ENCODE peak calls at places on chromosome 21, in eight cellular contexts. D is mammary epithelial cell, N is body of pancreas, E is RWPE1, M is ascending aorta, Y is colonic mucosa, L is pancreas, C is mesenchymal stem cell. V is an unnamed sample.

GRCh38 chr21:26844258-26845065 is 747 bp downstream of the ADAMTS1 start:
- DNase-seq in D (peak; percentile 64), N (peak; percentile 45), E (peak; percentile 24), M (no peak), Y (peak; percentile 29), L (peak; percentile 85), C (peak; percentile 63), V (no peak)

GRCh38 chr21:45540601-45540970 is 1.7 kb downstream of the SLC19A1 start:
- DNase-seq in D (no peak), N (peak; percentile 6), E (no peak), M (peak; percentile 4), Y (no peak), L (peak; percentile 38), C (no peak), V (no peak)

GRCh38 chr21:26164311-26164710 is 6.3 kb downstream of the APP start:
- DNase-seq in D (no peak), N (peak; percentile 57), E (no peak), M (no peak), Y (no peak), L (no peak), C (no peak), V (no peak)

GRCh38 chr21:45550552-45551210 is 8.4 kb upstream of the SLC19A1 start:
- DNase-seq in D (no peak), N (peak; percentile 7), E (no peak), M (no peak), Y (no peak), L (no peak), C (no peak), V (no peak)

GRCh38 chr21:10272216-10272615 is 249.2 kb upstream of the TPTE start:
- DNase-seq in D (no peak), N (no peak), E (no peak), M (no peak), Y (no peak), L (peak; percentile 9), C (peak; percentile 52), V (no peak)

GRCh38 chr21:14303731-14304488 is 79.0 kb downstream of the HSPA13 start:
- DNase-seq in D (no peak), N (no peak), E (no peak), M (no peak), Y (no peak), L (no peak), C (no peak), V (no peak)

GRCh38 chr21:14989359-14989758 is 75.4 kb downstream of the NRIP1 start:
- DNase-seq in D (no peak), N (no peak), E (no peak), M (no peak), Y (no peak), L (no peak), C (no peak), V (no peak)

GRCh38 chr21:34722684-34723300 is 54.0 kb downstream of the CLIC6 start:
- DNase-seq in D (no peak), N (no peak), E (no peak), M (no peak), Y (peak; percentile 27), L (no peak), C (no peak), V (no peak)

GRCh38 chr21:27047331-27048314 is 80.7 kb upstream of the ADAMTS5 start:
- DNase-seq in D (peak; percentile 58), N (no peak), E (no peak), M (no peak), Y (no peak), L (no peak), C (peak; percentile 89), V (peak; percentile 54)

GRCh38 chr21:29601072-29601471 is 302.4 kb downstream of the BACH1 start:
- DNase-seq in D (no peak), N (no peak), E (no peak), M (no peak), Y (no peak), L (no peak), C (no peak), V (no peak)

GRCh38 chr21:45418301-45419071 is 13.5 kb downstream of the COL18A1 start:
- DNase-seq in D (no peak), N (peak; percentile 20), E (no peak), M (no peak), Y (no peak), L (peak; percentile 50), C (no peak), V (no peak)

GRCh38 chr21:16002872-16003466 is 273.2 kb downstream of the USP25 start:
- DNase-seq in D (no peak), N (no peak), E (peak; percentile 1), M (no peak), Y (no peak), L (no peak), C (no peak), V (no peak)

GRCh38 chr21:45818904-45819285 is 162.7 kb upstream of the COL6A1 start:
- DNase-seq in D (peak; percentile 78), N (no peak), E (peak; percentile 46), M (no peak), Y (no peak), L (no peak), C (peak; percentile 93), V (peak; percentile 24)

GRCh38 chr21:34335316-34335715 is 28.5 kb upstream of the KCNE2 start:
- DNase-seq in D (no peak), N (no peak), E (no peak), M (no peak), Y (no peak), L (no peak), C (peak; percentile 4), V (no peak)

GRCh38 chr21:34126269-34126668 is 52.9 kb downstream of the MRPS6 start:
- DNase-seq in D (peak; percentile 81), N (no peak), E (peak; percentile 54), M (no peak), Y (no peak), L (no peak), C (peak; percentile 33), V (peak; percentile 40)

GRCh38 chr21:23488245-23488644 is 2119.0 kb downstream of the MRPL39 start:
- DNase-seq in D (no peak), N (no peak), E (no peak), M (no peak), Y (no peak), L (no peak), C (no peak), V (no peak)

GRCh38 chr21:46059195-46059594 is 38.7 kb upstream of the COL6A2 start:
- DNase-seq in D (no peak), N (no peak), E (no peak), M (no peak), Y (no peak), L (peak; percentile 16), C (no peak), V (no peak)

GRCh38 chr21:16409341-16409740 is 679.6 kb downstream of the USP25 start:
- DNase-seq in D (no peak), N (no peak), E (no peak), M (no peak), Y (no peak), L (no peak), C (no peak), V (no peak)

GRCh38 chr21:33230518-33231324 is 983 bp downstream of the IFNAR2 start:
- DNase-seq in D (peak; percentile 83), N (peak; percentile 45), E (peak; percentile 49), M (no peak), Y (peak; percentile 57), L (no peak), C (peak; percentile 80), V (peak; percentile 60)

GRCh38 chr21:34187935-34188334 is 114.6 kb downstream of the MRPS6 start:
- DNase-seq in D (no peak), N (no peak), E (no peak), M (no peak), Y (no peak), L (no peak), C (no peak), V (no peak)

GRCh38 chr21:46517361-46517760 is 58.7 kb downstream of the DIP2A start:
- DNase-seq in D (no peak), N (peak; percentile 45), E (no peak), M (no peak), Y (no peak), L (no peak), C (no peak), V (no peak)

GRCh38 chr21:15617968-15618367 is 111.8 kb upstream of the USP25 start:
- DNase-seq in D (peak; percentile 58), N (no peak), E (peak; percentile 36), M (no peak), Y (no peak), L (no peak), C (peak; percentile 54), V (no peak)

GRCh38 chr21:15772654-15773053 is 42.9 kb downstream of the USP25 start:
- DNase-seq in D (no peak), N (no peak), E (no peak), M (no peak), Y (no peak), L (no peak), C (no peak), V (no peak)

GRCh38 chr21:38824124-38824822 is 18.5 kb downstream of the ETS2 start:
- DNase-seq in D (no peak), N (no peak), E (no peak), M (no peak), Y (peak; percentile 78), L (no peak), C (peak; percentile 98), V (no peak)
- H3K27ac ChIP-seq in D (no peak overlapping the region), N (no peak overlapping the region), E (peak overlapping the region; percentile 63), M (peak overlapping the region; percentile 93), Y (peak overlapping the region; percentile 51), L (no peak overlapping the region), C (no peak overlapping the region), V (peak overlapping the region; percentile 88)

GRCh38 chr21:17467829-17468228 is 45.0 kb upstream of the CXADR start:
- DNase-seq in D (no peak), N (no peak), E (no peak), M (no peak), Y (no peak), L (no peak), C (no peak), V (no peak)
- H3K27ac ChIP-seq in D (no peak overlapping the region), N (peak overlapping the region; percentile 85), E (no peak overlapping the region), M (no peak overlapping the region), Y (peak overlapping the region; percentile 56), L (peak overlapping the region; percentile 85), C (no peak overlapping the region), V (no peak overlapping the region)

DNA sequence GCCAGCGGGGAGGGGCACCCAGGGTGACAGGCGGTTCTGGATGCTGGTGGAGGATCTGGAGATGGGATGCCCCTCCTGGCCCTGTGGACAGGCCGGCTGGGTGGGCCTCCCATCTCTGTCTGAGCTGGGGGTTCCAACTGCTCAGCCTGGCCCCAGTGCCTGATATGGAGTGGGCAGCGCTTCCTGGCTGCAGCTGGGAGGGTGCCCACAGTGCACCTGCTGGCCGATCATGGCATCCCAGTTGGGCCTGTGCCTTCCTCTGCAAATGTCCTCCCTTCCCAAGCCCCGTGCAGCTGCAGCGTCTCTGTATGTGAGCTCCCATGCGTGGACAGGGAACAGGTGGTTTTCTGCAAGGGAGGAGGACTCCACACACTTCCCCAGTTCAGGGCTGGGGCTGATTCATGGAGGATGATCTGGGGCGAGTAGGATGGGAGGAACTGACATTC is 2.1 kb downstream of the PFKL start:
- DNase-seq in D (no peak), N (no peak), E (no peak), M (no peak), Y (peak; percentile 52), L (peak; percentile 76), C (no peak), V (no peak)
- H3K27ac ChIP-seq in D (no peak overlapping the region), N (peak overlapping the region; percentile 66), E (peak overlapping the region; percentile 85), M (no peak overlapping the region), Y (peak overlapping the region; percentile 86), L (no peak overlapping the region), C (no peak overlapping the region), V (no peak overlapping the region)

DNA sequence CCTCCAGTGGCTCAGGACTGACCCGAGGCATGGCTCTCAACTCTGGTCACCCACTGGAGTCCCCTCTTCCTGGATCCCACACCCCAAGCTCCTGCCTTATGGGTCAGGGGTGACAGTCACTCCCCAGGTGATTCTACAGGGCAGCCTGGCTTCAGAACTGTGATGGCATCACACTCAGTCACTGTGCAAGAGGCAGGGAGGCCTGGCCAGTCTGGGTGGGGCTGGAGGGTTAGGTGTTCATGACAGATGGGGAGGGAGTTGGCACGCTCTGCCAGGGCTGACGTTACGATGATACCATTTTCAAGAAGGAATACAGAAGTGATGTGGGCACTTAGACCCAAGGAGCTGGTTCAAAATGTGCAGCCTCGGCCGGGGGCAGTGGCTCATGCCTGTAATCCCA is 25.2 kb upstream of the ABCG1 start:
- DNase-seq in D (peak; percentile 23), N (no peak), E (no peak), M (no peak), Y (peak; percentile 24), L (no peak), C (no peak), V (no peak)
- H3K27ac ChIP-seq in D (no peak overlapping the region), N (no peak overlapping the region), E (peak overlapping the region; percentile 69), M (no peak overlapping the region), Y (no peak overlapping the region), L (no peak overlapping the region), C (no peak overlapping the region), V (peak overlapping the region; percentile 51)

V was measured in epithelial cell of prostate.